ENCODE peak calls at places on chromosomes 2 and 18, in nine cellular contexts. One of them, this sample, is unnamed.
A peak's percentile ranks its signal among the peaks of the same experiment; 100 is the strongest.

GRCh38 chr2:37652199-37652640 is 19.2 kb downstream of the CDC42EP3 start:
- DNase-seq in spleen: no peak
- DNase-seq in HepG2: no peak
- DNase-seq in effector memory CD4-positive, alpha-beta T cell: no peak
- DNase-seq in right lobe of liver: no peak
- DNase-seq in lower lobe of right lung: peak; percentile 24
- DNase-seq in left lung: no peak
- DNase-seq in hepatocyte: no peak
- DNase-seq in mesenchymal stem cell: peak; percentile 82
- DNase-seq in this sample: peak; percentile 85

GRCh38 chr2:235979753-235980459 is 188.3 kb downstream of the GBX2 start:
- DNase-seq in effector memory CD4-positive, alpha-beta T cell: no peak
- DNase-seq in HepG2: no peak
- DNase-seq in left lung: no peak
- DNase-seq in right lobe of liver: no peak
- DNase-seq in spleen: no peak
- DNase-seq in hepatocyte: no peak
- DNase-seq in lower lobe of right lung: no peak
- DNase-seq in mesenchymal stem cell: no peak
- DNase-seq in this sample: no peak

GRCh38 chr2:240900141-240900860 is 4.3 kb upstream of the MAB21L4 start:
- DNase-seq in right lobe of liver: peak; percentile 18
- DNase-seq in left lung: peak; percentile 61
- DNase-seq in effector memory CD4-positive, alpha-beta T cell: no peak
- DNase-seq in HepG2: no peak
- DNase-seq in mesenchymal stem cell: no peak
- DNase-seq in spleen: peak; percentile 44
- DNase-seq in hepatocyte: no peak
- DNase-seq in lower lobe of right lung: peak; percentile 40
- DNase-seq in this sample: no peak

GRCh38 chr18:31667185-31667584 is 17.2 kb downstream of the B4GALT6 start:
- DNase-seq in effector memory CD4-positive, alpha-beta T cell: no peak
- DNase-seq in hepatocyte: no peak
- DNase-seq in lower lobe of right lung: no peak
- DNase-seq in right lobe of liver: no peak
- DNase-seq in mesenchymal stem cell: peak; percentile 64
- DNase-seq in left lung: no peak
- DNase-seq in spleen: no peak
- DNase-seq in HepG2: no peak
- DNase-seq in this sample: no peak

GRCh38 chr18:44458777-44459176 is 221.9 kb upstream of the SETBP1 start:
- DNase-seq in hepatocyte: peak; percentile 10
- DNase-seq in effector memory CD4-positive, alpha-beta T cell: no peak
- DNase-seq in HepG2: no peak
- DNase-seq in lower lobe of right lung: no peak
- DNase-seq in mesenchymal stem cell: peak; percentile 54
- DNase-seq in spleen: no peak
- DNase-seq in left lung: no peak
- DNase-seq in right lobe of liver: no peak
- DNase-seq in this sample: peak; percentile 3

GRCh38 chr2:9214866-9215265 is 8.3 kb downstream of the ASAP2 start:
- DNase-seq in lower lobe of right lung: no peak
- DNase-seq in hepatocyte: no peak
- DNase-seq in mesenchymal stem cell: no peak
- DNase-seq in HepG2: no peak
- DNase-seq in left lung: no peak
- DNase-seq in spleen: no peak
- DNase-seq in effector memory CD4-positive, alpha-beta T cell: no peak
- DNase-seq in right lobe of liver: no peak
- DNase-seq in this sample: no peak

GRCh38 chr2:110149330-110150220 is 34.0 kb upstream of the MALL start:
- DNase-seq in effector memory CD4-positive, alpha-beta T cell: no peak
- DNase-seq in HepG2: no peak
- DNase-seq in mesenchymal stem cell: peak; percentile 68
- DNase-seq in right lobe of liver: no peak
- DNase-seq in spleen: no peak
- DNase-seq in hepatocyte: no peak
- DNase-seq in left lung: no peak
- DNase-seq in lower lobe of right lung: no peak
- DNase-seq in this sample: peak; percentile 18

GRCh38 chr2:111896576-111896975 is 1.8 kb upstream of the MERTK start:
- DNase-seq in lower lobe of right lung: no peak
- DNase-seq in spleen: no peak
- DNase-seq in mesenchymal stem cell: no peak
- DNase-seq in left lung: no peak
- DNase-seq in HepG2: no peak
- DNase-seq in effector memory CD4-positive, alpha-beta T cell: no peak
- DNase-seq in hepatocyte: no peak
- DNase-seq in right lobe of liver: no peak
- DNase-seq in this sample: no peak

GRCh38 chr2:135831180-135831812 is 5.7 kb downstream of the LCT start:
- DNase-seq in left lung: no peak
- DNase-seq in hepatocyte: peak; percentile 27
- DNase-seq in HepG2: no peak
- DNase-seq in lower lobe of right lung: no peak
- DNase-seq in spleen: no peak
- DNase-seq in effector memory CD4-positive, alpha-beta T cell: no peak
- DNase-seq in mesenchymal stem cell: no peak
- DNase-seq in right lobe of liver: no peak
- DNase-seq in this sample: no peak

GRCh38 chr2:85444629-85445028 is 26.1 kb downstream of the SH2D6 start:
- DNase-seq in lower lobe of right lung: no peak
- DNase-seq in effector memory CD4-positive, alpha-beta T cell: no peak
- DNase-seq in mesenchymal stem cell: peak; percentile 43
- DNase-seq in hepatocyte: no peak
- DNase-seq in right lobe of liver: no peak
- DNase-seq in spleen: no peak
- DNase-seq in HepG2: no peak
- DNase-seq in left lung: no peak
- DNase-seq in this sample: no peak

GRCh38 chr2:99977947-99978346 is 164.4 kb downstream of the AFF3 start:
- DNase-seq in hepatocyte: no peak
- DNase-seq in right lobe of liver: no peak
- DNase-seq in left lung: no peak
- DNase-seq in mesenchymal stem cell: no peak
- DNase-seq in spleen: no peak
- DNase-seq in effector memory CD4-positive, alpha-beta T cell: no peak
- DNase-seq in HepG2: no peak
- DNase-seq in lower lobe of right lung: no peak
- DNase-seq in this sample: no peak

GRCh38 chr2:99974966-99975365 is 167.4 kb downstream of the AFF3 start:
- DNase-seq in left lung: no peak
- DNase-seq in mesenchymal stem cell: no peak
- DNase-seq in HepG2: no peak
- DNase-seq in right lobe of liver: no peak
- DNase-seq in spleen: no peak
- DNase-seq in lower lobe of right lung: no peak
- DNase-seq in effector memory CD4-positive, alpha-beta T cell: no peak
- DNase-seq in hepatocyte: no peak
- DNase-seq in this sample: peak; percentile 61

GRCh38 chr2:99975386-99975785 is 167.0 kb downstream of the AFF3 start:
- DNase-seq in spleen: no peak
- DNase-seq in HepG2: no peak
- DNase-seq in effector memory CD4-positive, alpha-beta T cell: no peak
- DNase-seq in left lung: no peak
- DNase-seq in right lobe of liver: no peak
- DNase-seq in hepatocyte: no peak
- DNase-seq in lower lobe of right lung: no peak
- DNase-seq in mesenchymal stem cell: peak; percentile 24
- DNase-seq in this sample: peak; percentile 76

GRCh38 chr2:99971326-99971965 is 170.9 kb downstream of the AFF3 start:
- DNase-seq in mesenchymal stem cell: no peak
- DNase-seq in HepG2: no peak
- DNase-seq in spleen: no peak
- DNase-seq in hepatocyte: no peak
- DNase-seq in effector memory CD4-positive, alpha-beta T cell: no peak
- DNase-seq in right lobe of liver: no peak
- DNase-seq in left lung: no peak
- DNase-seq in lower lobe of right lung: no peak
- DNase-seq in this sample: peak; percentile 59

DNA sequence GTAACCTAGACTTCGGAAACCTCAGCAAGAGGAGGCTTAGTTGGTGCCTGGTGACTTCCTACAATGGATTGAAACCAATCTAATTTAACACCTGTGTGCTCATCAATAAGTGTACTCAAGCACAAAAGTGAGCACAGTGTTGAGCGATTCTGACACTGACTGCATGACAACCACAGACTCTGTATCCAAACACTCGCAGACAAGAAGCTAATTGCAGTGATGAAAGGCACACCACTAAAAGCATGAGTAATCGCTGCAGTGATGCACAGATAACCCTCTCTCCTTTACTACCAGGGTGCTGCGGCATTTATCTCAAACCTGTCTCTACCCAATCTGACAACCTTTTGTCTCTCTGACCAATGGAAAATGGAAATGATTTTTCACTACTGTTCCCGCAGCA is 168.1 kb downstream of the AFF3 start:
- DNase-seq in mesenchymal stem cell: peak; percentile 77
- DNase-seq in right lobe of liver: no peak
- DNase-seq in spleen: no peak
- DNase-seq in lower lobe of right lung: no peak
- DNase-seq in hepatocyte: peak; percentile 46
- DNase-seq in effector memory CD4-positive, alpha-beta T cell: no peak
- DNase-seq in left lung: no peak
- DNase-seq in HepG2: no peak
- DNase-seq in this sample: peak; percentile 10
- H3K36me3 ChIP-seq in mesenchymal stem cell: no peaks in the 10 kb centered on the region
- H3K36me3 ChIP-seq in right lobe of liver: no peaks in the 10 kb centered on the region
- H3K36me3 ChIP-seq in spleen: no peaks in the 10 kb centered on the region
- H3K36me3 ChIP-seq in lower lobe of right lung: no peaks in the 10 kb centered on the region
- H3K36me3 ChIP-seq in hepatocyte: no peaks in the 10 kb centered on the region
- H3K36me3 ChIP-seq in effector memory CD4-positive, alpha-beta T cell: no peaks in the 10 kb centered on the region
- H3K36me3 ChIP-seq in left lung: no peaks in the 10 kb centered on the region
- H3K36me3 ChIP-seq in HepG2: no peaks in the 10 kb centered on the region
- H3K36me3 ChIP-seq in this sample: no peaks in the 10 kb centered on the region

GRCh38 chr2:127910415-127910814 is 24.7 kb upstream of the AMMECR1L start:
- DNase-seq in spleen: no peak
- DNase-seq in right lobe of liver: no peak
- DNase-seq in left lung: no peak
- DNase-seq in effector memory CD4-positive, alpha-beta T cell: no peak
- DNase-seq in mesenchymal stem cell: no peak
- DNase-seq in HepG2: no peak
- DNase-seq in lower lobe of right lung: no peak
- DNase-seq in hepatocyte: no peak
- DNase-seq in this sample: no peak

GRCh38 chr2:127901339-127902072 is 15.8 kb upstream of the AMMECR1L start:
- DNase-seq in hepatocyte: peak; percentile 42
- DNase-seq in HepG2: no peak
- DNase-seq in lower lobe of right lung: no peak
- DNase-seq in left lung: no peak
- DNase-seq in effector memory CD4-positive, alpha-beta T cell: no peak
- DNase-seq in right lobe of liver: peak; percentile 44
- DNase-seq in spleen: peak; percentile 30
- DNase-seq in mesenchymal stem cell: no peak
- DNase-seq in this sample: peak; percentile 49

GRCh38 chr2:127909019-127909418 is 23.3 kb upstream of the AMMECR1L start:
- DNase-seq in hepatocyte: no peak
- DNase-seq in right lobe of liver: no peak
- DNase-seq in lower lobe of right lung: no peak
- DNase-seq in HepG2: peak; percentile 50
- DNase-seq in mesenchymal stem cell: no peak
- DNase-seq in spleen: peak; percentile 51
- DNase-seq in effector memory CD4-positive, alpha-beta T cell: no peak
- DNase-seq in left lung: no peak
- DNase-seq in this sample: no peak

GRCh38 chr2:127911737-127912136 is 26.0 kb upstream of the AMMECR1L start:
- DNase-seq in hepatocyte: no peak
- DNase-seq in mesenchymal stem cell: no peak
- DNase-seq in spleen: no peak
- DNase-seq in effector memory CD4-positive, alpha-beta T cell: no peak
- DNase-seq in right lobe of liver: no peak
- DNase-seq in left lung: no peak
- DNase-seq in HepG2: no peak
- DNase-seq in lower lobe of right lung: no peak
- DNase-seq in this sample: no peak

GRCh38 chr2:127906206-127906926 is 20.6 kb upstream of the AMMECR1L start:
- DNase-seq in right lobe of liver: no peak
- DNase-seq in spleen: peak; percentile 57
- DNase-seq in mesenchymal stem cell: no peak
- DNase-seq in hepatocyte: no peak
- DNase-seq in effector memory CD4-positive, alpha-beta T cell: no peak
- DNase-seq in HepG2: no peak
- DNase-seq in lower lobe of right lung: no peak
- DNase-seq in left lung: no peak
- DNase-seq in this sample: peak; percentile 7
- H3K4me3 ChIP-seq in right lobe of liver: no peak overlapping the region
- H3K4me3 ChIP-seq in spleen: no peak overlapping the region
- H3K4me3 ChIP-seq in mesenchymal stem cell: peak overlapping the region; percentile 51
- H3K4me3 ChIP-seq in hepatocyte: no peak overlapping the region
- H3K4me3 ChIP-seq in effector memory CD4-positive, alpha-beta T cell: no peak overlapping the region
- H3K4me3 ChIP-seq in HepG2: no peak overlapping the region
- H3K4me3 ChIP-seq in lower lobe of right lung: no peak overlapping the region
- H3K4me3 ChIP-seq in left lung: no peak overlapping the region
- H3K4me3 ChIP-seq in this sample: no peak overlapping the region

DNA sequence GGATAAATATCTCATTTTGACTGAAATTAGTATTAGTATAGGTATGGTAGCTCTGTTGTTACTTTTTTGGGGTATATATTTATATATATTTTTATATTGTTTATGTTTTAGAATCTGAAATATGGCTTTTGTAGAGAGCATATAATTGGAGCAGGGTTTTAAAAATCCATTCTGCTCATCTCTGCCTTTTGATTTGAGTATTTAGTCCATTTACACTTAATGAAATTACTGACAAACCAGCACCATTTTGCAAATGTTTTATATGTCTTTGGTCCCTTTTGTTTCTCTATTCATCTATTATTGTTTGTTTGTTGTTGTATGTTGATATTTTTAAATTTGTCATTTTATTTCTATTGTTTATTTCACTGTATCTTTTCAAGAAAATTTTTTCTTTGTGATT is 30.7 kb downstream of the PTPN4 start:
- DNase-seq in effector memory CD4-positive, alpha-beta T cell: no peak
- DNase-seq in lower lobe of right lung: no peak
- DNase-seq in spleen: no peak
- DNase-seq in left lung: no peak
- DNase-seq in mesenchymal stem cell: no peak
- DNase-seq in right lobe of liver: no peak
- DNase-seq in hepatocyte: no peak
- DNase-seq in HepG2: no peak
- DNase-seq in this sample: no peak
- H3K9me3 ChIP-seq in effector memory CD4-positive, alpha-beta T cell: peaks cover 3% of the 10 kb centered on the region
- H3K9me3 ChIP-seq in lower lobe of right lung: peaks cover 24% of the 10 kb centered on the region
- H3K9me3 ChIP-seq in spleen: peaks cover 8% of the 10 kb centered on the region
- H3K9me3 ChIP-seq in left lung: peaks cover 62% of the 10 kb centered on the region
- H3K9me3 ChIP-seq in mesenchymal stem cell: peaks cover 10% of the 10 kb centered on the region
- H3K9me3 ChIP-seq in right lobe of liver: no peaks in the 10 kb centered on the region
- H3K9me3 ChIP-seq in hepatocyte: peaks cover 15% of the 10 kb centered on the region
- H3K9me3 ChIP-seq in HepG2: no peaks in the 10 kb centered on the region
- H3K9me3 ChIP-seq in this sample: peaks cover 22% of the 10 kb centered on the region

DNA sequence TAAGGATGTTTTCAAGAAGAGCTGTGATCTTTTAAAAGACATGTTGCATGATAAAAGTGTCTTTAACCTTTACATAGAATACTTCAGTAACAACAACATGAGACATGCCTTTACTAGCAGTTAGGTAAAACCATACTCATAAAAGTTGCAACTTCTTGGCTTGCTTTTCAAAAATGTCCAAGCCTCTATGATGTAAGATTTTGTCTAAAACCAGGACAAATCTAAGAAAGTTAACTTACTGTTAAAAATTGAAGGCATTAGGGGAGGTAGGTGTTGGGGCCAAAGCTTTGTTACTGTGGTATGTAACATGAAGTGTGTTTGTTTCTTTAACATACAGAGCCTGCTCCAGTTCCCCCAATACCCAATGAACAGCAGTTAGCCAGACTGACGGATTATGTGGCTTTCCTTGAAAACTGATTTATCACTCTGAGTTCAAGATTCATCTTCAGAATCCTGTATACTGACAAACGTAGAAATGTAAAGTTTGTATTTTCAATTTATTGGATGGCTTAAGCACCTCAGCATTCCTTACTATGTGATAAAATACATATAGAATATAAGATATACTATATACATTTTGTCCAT is 11.7 kb downstream of the COPS8 start:
- DNase-seq in right lobe of liver: no peak
- DNase-seq in lower lobe of right lung: no peak
- DNase-seq in HepG2: no peak
- DNase-seq in effector memory CD4-positive, alpha-beta T cell: no peak
- DNase-seq in left lung: no peak
- DNase-seq in spleen: no peak
- DNase-seq in mesenchymal stem cell: peak; percentile 42
- DNase-seq in hepatocyte: no peak
- DNase-seq in this sample: no peak
- H3K36me3 ChIP-seq in right lobe of liver: peaks cover 28% of the 10 kb centered on the region
- H3K36me3 ChIP-seq in lower lobe of right lung: peaks cover 85% of the 10 kb centered on the region
- H3K36me3 ChIP-seq in HepG2: peaks cover 12% of the 10 kb centered on the region
- H3K36me3 ChIP-seq in effector memory CD4-positive, alpha-beta T cell: peaks cover 78% of the 10 kb centered on the region
- H3K36me3 ChIP-seq in left lung: no peaks in the 10 kb centered on the region
- H3K36me3 ChIP-seq in spleen: peaks cover 69% of the 10 kb centered on the region
- H3K36me3 ChIP-seq in mesenchymal stem cell: peaks cover 86% of the 10 kb centered on the region
- H3K36me3 ChIP-seq in hepatocyte: no peaks in the 10 kb centered on the region
- H3K36me3 ChIP-seq in this sample: peaks cover 83% of the 10 kb centered on the region